ENCODE peak calls at places on chromosomes 12 and 14, in seven cellular contexts. S is activated T-cell treated with anti-CD3 and anti-CD28 coated beads for 1 hour; V is activated CD8-positive, alpha-beta T cell treated with anti-CD3 and anti-CD28 coated beads for 36 hours; C is caudate nucleus; E is T1000; D is kidney tubule cell; B is cerebellum. F is an unnamed sample.

GRCh38 chr14:92503756-92504491 is 9.7 kb upstream of the RIN3 start:
- DNase-seq in S (no peak), V (no peak), C (no peak), E (peak), D (peak), B (no peak), F (no peak)

GRCh38 chr12:74988156-74988555 is 221.5 kb downstream of the KCNC2 start:
- DNase-seq in S (no peak), V (no peak), C (no peak), E (no peak), D (peak), B (no peak), F (no peak)

GRCh38 chr14:58607571-58608317 is 30.0 kb upstream of the DACT1 start:
- DNase-seq in S (no peak), V (no peak), C (no peak), E (no peak), D (peak), B (no peak), F (no peak)

GRCh38 chr12:2856051-2856450 is 788 bp downstream of the TEX52 start:
- DNase-seq in S (no peak), V (no peak), C (no peak), E (no peak), D (no peak), B (no peak), F (no peak)

GRCh38 chr12:62714409-62715075 is 220.4 kb downstream of the PPM1H start:
- DNase-seq in S (no peak), V (no peak), C (no peak), E (no peak), D (no peak), B (no peak), F (no peak)

GRCh38 chr12:130764475-130765185 is 48.5 kb upstream of the RIMBP2 start:
- DNase-seq in S (no peak), V (peak), C (no peak), E (peak), D (peak), B (no peak), F (no peak)

GRCh38 chr12:124129132-124129531 is 156.1 kb downstream of the ZNF664 start:
- DNase-seq in S (no peak), V (no peak), C (no peak), E (no peak), D (no peak), B (no peak), F (no peak)

GRCh38 chr14:93994919-93995682 is 2.0 kb upstream of the CCDC197 start:
- DNase-seq in S (no peak), V (peak), C (peak), E (peak), D (peak), B (peak), F (no peak)

GRCh38 chr12:118922405-118922804 is 58.9 kb upstream of the SRRM4 start:
- DNase-seq in S (no peak), V (no peak), C (no peak), E (no peak), D (no peak), B (no peak), F (no peak)

GRCh38 chr14:63644741-63645140 is 3.1 kb upstream of the WDR89 start:
- DNase-seq in S (no peak), V (no peak), C (no peak), E (no peak), D (no peak), B (no peak), F (no peak)

GRCh38 chr12:99852666-99853065 is 132.1 kb downstream of the ANKS1B start:
- DNase-seq in S (no peak), V (no peak), C (no peak), E (no peak), D (no peak), B (no peak), F (no peak)

GRCh38 chr12:131153016-131153415 is 199.3 kb downstream of the ADGRD1 start:
- DNase-seq in S (no peak), V (no peak), C (no peak), E (no peak), D (no peak), B (no peak), F (no peak)

GRCh38 chr14:99356031-99356430 is 84.0 kb upstream of the BCL11B start:
- DNase-seq in S (no peak), V (no peak), C (no peak), E (no peak), D (no peak), B (no peak), F (no peak)

GRCh38 chr12:402127-402456 is 648 bp downstream of the CCDC77 start:
- DNase-seq in S (no peak), V (peak), C (no peak), E (no peak), D (peak), B (no peak), F (no peak)